ENCODE peak calls at places on chromosomes 2 and 18, in five cellular contexts. One of them, this sample, is unnamed.

GRCh38 chr2:239298126-239298804 is 102.6 kb downstream of the HDAC4 start:
- DNase-seq in C1 segment of cervical spinal cord: no peak
- DNase-seq in naive thymus-derived CD8-positive, alpha-beta T cell: peak
- DNase-seq in Peyer's patch: peak
- DNase-seq in NCI-H1694: no peak
- DNase-seq in this sample: peak

GRCh38 chr18:2988041-2988794 is 24.7 kb downstream of the LPIN2 start:
- DNase-seq in Peyer's patch: no peak
- DNase-seq in C1 segment of cervical spinal cord: no peak
- DNase-seq in NCI-H1694: no peak
- DNase-seq in naive thymus-derived CD8-positive, alpha-beta T cell: no peak
- DNase-seq in this sample: no peak

GRCh38 chr2:84297155-84297554 is 161.9 kb downstream of the SUCLG1 start:
- DNase-seq in naive thymus-derived CD8-positive, alpha-beta T cell: no peak
- DNase-seq in C1 segment of cervical spinal cord: no peak
- DNase-seq in Peyer's patch: no peak
- DNase-seq in NCI-H1694: no peak
- DNase-seq in this sample: no peak

GRCh38 chr2:100260712-100261620 is 61.3 kb downstream of the LONRF2 start:
- DNase-seq in naive thymus-derived CD8-positive, alpha-beta T cell: no peak
- DNase-seq in C1 segment of cervical spinal cord: peak
- DNase-seq in NCI-H1694: peak
- DNase-seq in Peyer's patch: peak
- DNase-seq in this sample: no peak

GRCh38 chr2:101843048-101843447 is 145.5 kb downstream of the MAP4K4 start:
- DNase-seq in naive thymus-derived CD8-positive, alpha-beta T cell: no peak
- DNase-seq in C1 segment of cervical spinal cord: no peak
- DNase-seq in NCI-H1694: no peak
- DNase-seq in Peyer's patch: no peak
- DNase-seq in this sample: no peak

GRCh38 chr2:167013227-167013626 is 124.9 kb downstream of the XIRP2 start:
- DNase-seq in naive thymus-derived CD8-positive, alpha-beta T cell: no peak
- DNase-seq in C1 segment of cervical spinal cord: no peak
- DNase-seq in NCI-H1694: no peak
- DNase-seq in Peyer's patch: no peak
- DNase-seq in this sample: no peak

GRCh38 chr2:24981742-24982141 is 10.0 kb upstream of the DNAJC27 start:
- DNase-seq in Peyer's patch: no peak
- DNase-seq in C1 segment of cervical spinal cord: no peak
- DNase-seq in NCI-H1694: no peak
- DNase-seq in naive thymus-derived CD8-positive, alpha-beta T cell: no peak
- DNase-seq in this sample: no peak

GRCh38 chr2:186695081-186695756 is 1.4 kb downstream of the FAM171B start:
- DNase-seq in naive thymus-derived CD8-positive, alpha-beta T cell: no peak
- DNase-seq in C1 segment of cervical spinal cord: no peak
- DNase-seq in Peyer's patch: no peak
- DNase-seq in NCI-H1694: peak
- DNase-seq in this sample: no peak

GRCh38 chr2:221997100-221997499 is 301.7 kb downstream of the PAX3 start:
- DNase-seq in Peyer's patch: no peak
- DNase-seq in naive thymus-derived CD8-positive, alpha-beta T cell: no peak
- DNase-seq in C1 segment of cervical spinal cord: no peak
- DNase-seq in NCI-H1694: no peak
- DNase-seq in this sample: no peak

GRCh38 chr2:74119324-74119723 is 28.4 kb downstream of the BOLA3 start:
- DNase-seq in C1 segment of cervical spinal cord: no peak
- DNase-seq in Peyer's patch: no peak
- DNase-seq in naive thymus-derived CD8-positive, alpha-beta T cell: no peak
- DNase-seq in NCI-H1694: no peak
- DNase-seq in this sample: no peak

This sample was measured in stimulated activated naive CD4-positive, alpha-beta T cell.